ENCODE peak calls at places on chromosomes 11 and 22, in four cellular contexts. One of them, this sample, is unnamed.
A peak's percentile ranks its signal among the peaks of the same experiment; 100 is the strongest.

GRCh38 chr11:134511255-134511654 is 99.2 kb upstream of the B3GAT1 start:
- DNase-seq in AG10803: no peak
- DNase-seq in choroid plexus epithelial cell: no peak
- DNase-seq in cardiac muscle cell: no peak
- DNase-seq in this sample: no peak

GRCh38 chr11:123521930-123522329 is 91.9 kb downstream of the GRAMD1B start:
- DNase-seq in AG10803: no peak
- DNase-seq in choroid plexus epithelial cell: no peak
- DNase-seq in cardiac muscle cell: no peak
- DNase-seq in this sample: no peak

GRCh38 chr11:116986521-116987105 is 111.6 kb downstream of the SIK3 start:
- DNase-seq in AG10803: peak; percentile 89
- DNase-seq in choroid plexus epithelial cell: peak; percentile 65
- DNase-seq in cardiac muscle cell: peak; percentile 60
- DNase-seq in this sample: peak; percentile 73

GRCh38 chr22:31278643-31279326 is 13.5 kb downstream of the PIK3IP1 start:
- DNase-seq in AG10803: no peak
- DNase-seq in choroid plexus epithelial cell: peak; percentile 58
- DNase-seq in cardiac muscle cell: no peak
- DNase-seq in this sample: no peak

GRCh38 chr22:38942702-38943101 is 14.7 kb upstream of the APOBEC3A start:
- DNase-seq in AG10803: no peak
- DNase-seq in choroid plexus epithelial cell: no peak
- DNase-seq in cardiac muscle cell: no peak
- DNase-seq in this sample: no peak

GRCh38 chr11:1633864-1634263 is 4.3 kb downstream of the KRTAP5-5 start:
- DNase-seq in AG10803: no peak
- DNase-seq in choroid plexus epithelial cell: no peak
- DNase-seq in cardiac muscle cell: no peak
- DNase-seq in this sample: no peak

GRCh38 chr11:1202154-1202775 is 20.6 kb upstream of the MUC5B start:
- DNase-seq in AG10803: no peak
- DNase-seq in choroid plexus epithelial cell: no peak
- DNase-seq in cardiac muscle cell: peak; percentile 14
- DNase-seq in this sample: no peak

GRCh38 chr11:30422828-30423648 is 100.1 kb downstream of the ARL14EP start:
- DNase-seq in AG10803: no peak
- DNase-seq in choroid plexus epithelial cell: no peak
- DNase-seq in cardiac muscle cell: no peak
- DNase-seq in this sample: no peak

GRCh38 chr11:16816358-16817270 is 78.2 kb downstream of the C11orf58 start:
- DNase-seq in AG10803: no peak
- DNase-seq in choroid plexus epithelial cell: no peak
- DNase-seq in cardiac muscle cell: no peak
- DNase-seq in this sample: no peak

DNA sequence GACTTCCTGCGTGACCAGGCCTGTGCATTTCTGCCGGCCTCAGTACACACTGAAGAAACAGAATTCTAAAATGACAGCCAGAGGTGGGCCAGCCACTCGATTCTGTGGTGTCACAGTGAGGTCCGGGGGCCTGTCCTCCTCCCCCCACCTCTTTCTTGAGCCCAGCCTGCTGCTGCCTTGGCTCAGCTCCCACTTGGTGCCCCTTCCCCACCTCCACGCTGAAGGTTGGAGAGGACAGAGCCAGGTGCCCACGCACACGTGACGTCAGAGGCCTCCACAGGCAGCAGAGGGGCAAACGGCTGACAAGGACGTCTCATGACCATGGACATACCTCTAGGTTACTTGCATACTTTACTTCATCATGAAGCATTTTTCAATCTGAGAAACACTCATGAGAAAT is 78.0 kb upstream of the SHANK2 start:
- DNase-seq in AG10803: no peak
- DNase-seq in choroid plexus epithelial cell: no peak
- DNase-seq in cardiac muscle cell: no peak
- DNase-seq in this sample: no peak
- H3K4me3 ChIP-seq in AG10803: no peak overlapping the region
- H3K4me3 ChIP-seq in choroid plexus epithelial cell: no peak overlapping the region
- H3K4me3 ChIP-seq in cardiac muscle cell: no peak overlapping the region
- H3K4me3 ChIP-seq in this sample: no peak overlapping the region

DNA sequence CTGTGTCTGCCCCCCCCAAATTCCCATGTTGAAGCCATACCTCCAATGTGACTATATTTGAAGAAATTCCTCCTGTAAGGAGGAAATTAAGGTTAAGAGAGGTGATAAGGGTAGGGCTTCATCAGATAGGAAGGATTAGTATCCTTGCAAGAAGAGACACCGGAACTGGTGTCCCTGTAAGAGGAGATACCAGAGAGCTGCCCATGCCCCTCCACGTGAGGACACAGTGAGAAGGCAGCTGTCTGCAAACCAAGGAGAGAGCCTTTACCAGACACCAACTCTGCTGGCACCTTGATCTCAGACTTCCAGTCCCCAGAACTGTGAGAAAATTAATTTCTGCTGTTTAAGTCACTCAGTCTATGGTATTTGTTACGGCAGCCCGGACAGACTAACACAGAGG is 109.3 kb downstream of the ARFGAP2 start:
- DNase-seq in AG10803: no peak
- DNase-seq in choroid plexus epithelial cell: peak; percentile 6
- DNase-seq in cardiac muscle cell: no peak
- DNase-seq in this sample: no peak
- TF ChIP-seq CTCF in AG10803: no peak
- TF ChIP-seq CTCF in choroid plexus epithelial cell: no peak
- TF ChIP-seq CTCF in cardiac muscle cell: no peak
- TF ChIP-seq CTCF in this sample: no peak

DNA sequence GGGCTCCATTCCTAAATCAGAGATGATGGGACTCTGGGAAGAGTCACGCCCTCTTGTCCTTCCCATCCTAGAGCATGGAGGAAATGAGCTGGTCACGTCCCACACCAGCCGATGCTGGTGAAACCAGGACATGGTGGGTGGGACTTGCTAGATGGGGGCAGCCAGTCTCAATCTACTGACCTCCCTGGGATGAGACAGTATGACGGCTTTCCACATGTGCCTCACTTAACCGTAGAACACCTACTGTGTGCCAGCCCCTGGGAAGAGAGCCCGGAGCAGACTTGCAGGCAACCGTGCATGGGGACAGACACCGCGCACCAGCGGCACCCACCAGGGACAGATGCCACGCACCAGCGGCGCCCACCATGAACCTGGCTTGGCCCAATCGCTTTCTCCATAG is 3.8 kb downstream of the OSBPL5 start:
- DNase-seq in AG10803: peak; percentile 38
- DNase-seq in choroid plexus epithelial cell: no peak
- DNase-seq in cardiac muscle cell: no peak
- DNase-seq in this sample: no peak
- H3K4me3 ChIP-seq in AG10803: peak overlapping the region; percentile 68
- H3K4me3 ChIP-seq in choroid plexus epithelial cell: no peak overlapping the region
- H3K4me3 ChIP-seq in cardiac muscle cell: no peak overlapping the region
- H3K4me3 ChIP-seq in this sample: peak overlapping the region; percentile 67

GRCh38 chr22:45515678-45516077 is 13.0 kb downstream of the FBLN1 start:
- DNase-seq in AG10803: no peak
- DNase-seq in choroid plexus epithelial cell: peak; percentile 39
- DNase-seq in cardiac muscle cell: no peak
- DNase-seq in this sample: no peak

GRCh38 chr22:45521178-45521577 is 18.5 kb downstream of the FBLN1 start:
- DNase-seq in AG10803: no peak
- DNase-seq in choroid plexus epithelial cell: no peak
- DNase-seq in cardiac muscle cell: no peak
- DNase-seq in this sample: no peak

GRCh38 chr22:45518580-45518991 is 15.9 kb downstream of the FBLN1 start:
- DNase-seq in AG10803: peak; percentile 78
- DNase-seq in choroid plexus epithelial cell: no peak
- DNase-seq in cardiac muscle cell: no peak
- DNase-seq in this sample: no peak

GRCh38 chr22:45516163-45516562 is 13.5 kb downstream of the FBLN1 start:
- DNase-seq in AG10803: no peak
- DNase-seq in choroid plexus epithelial cell: peak; percentile 63
- DNase-seq in cardiac muscle cell: no peak
- DNase-seq in this sample: peak; percentile 78

DNA sequence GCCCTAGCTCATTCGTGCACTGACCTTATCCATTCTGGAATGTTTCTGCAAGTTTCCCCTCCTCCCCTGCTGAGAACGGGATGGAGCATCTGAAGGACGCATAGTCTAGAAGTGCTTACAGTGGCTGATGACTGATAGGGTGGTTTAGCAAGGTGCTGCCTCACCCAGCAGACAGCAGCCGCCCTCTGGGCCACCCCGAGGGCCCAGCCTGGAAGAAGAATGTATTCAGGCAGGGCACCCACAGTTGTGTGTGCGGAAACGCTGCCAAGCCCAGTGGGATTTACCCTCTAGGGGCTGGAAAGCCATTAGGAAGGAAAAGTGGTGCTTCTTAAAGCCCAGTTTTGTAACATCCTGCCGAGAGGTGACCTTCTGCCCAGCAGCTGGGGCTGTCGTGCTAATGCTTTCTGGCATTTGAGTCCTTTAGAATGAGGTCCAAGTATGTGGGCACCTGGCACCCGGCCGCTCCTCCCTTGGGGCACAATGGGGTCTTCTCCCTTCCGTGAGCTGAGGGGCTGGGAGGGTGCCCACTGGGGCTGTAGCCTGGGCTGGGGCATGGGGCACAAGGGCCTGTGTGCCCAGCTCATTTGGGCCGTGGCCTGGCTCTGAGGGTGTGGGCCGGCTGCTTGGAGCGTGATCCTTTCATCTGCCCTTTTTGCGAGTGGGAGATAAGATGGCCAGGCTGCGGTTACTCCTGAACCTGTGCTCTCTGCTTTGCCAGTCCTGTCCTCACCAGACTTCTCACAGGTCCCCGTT is 14.4 kb downstream of the FBLN1 start:
- DNase-seq in AG10803: peak; percentile 82
- DNase-seq in choroid plexus epithelial cell: peak; percentile 77
- DNase-seq in cardiac muscle cell: peak; percentile 42
- DNase-seq in this sample: peak; percentile 81
- TF ChIP-seq CTCF in AG10803: no peak
- TF ChIP-seq CTCF in choroid plexus epithelial cell: no peak
- TF ChIP-seq CTCF in cardiac muscle cell: no peak
- TF ChIP-seq CTCF in this sample: no peak

GRCh38 chr11:75152090-75152489 is 1.2 kb downstream of the SLCO2B1 start:
- DNase-seq in AG10803: no peak
- DNase-seq in choroid plexus epithelial cell: no peak
- DNase-seq in cardiac muscle cell: no peak
- DNase-seq in this sample: no peak
- H3K4me3 ChIP-seq in AG10803: no peak overlapping the region
- H3K4me3 ChIP-seq in choroid plexus epithelial cell: no peak overlapping the region
- H3K4me3 ChIP-seq in cardiac muscle cell: no peak overlapping the region
- H3K4me3 ChIP-seq in this sample: no peak overlapping the region

GRCh38 chr11:59866397-59866796 is at the start of gene TCN1:
- DNase-seq in AG10803: no peak
- DNase-seq in choroid plexus epithelial cell: no peak
- DNase-seq in cardiac muscle cell: peak; percentile 3
- DNase-seq in this sample: no peak
- TF ChIP-seq CTCF in AG10803: no peak
- TF ChIP-seq CTCF in choroid plexus epithelial cell: no peak
- TF ChIP-seq CTCF in cardiac muscle cell: no peak
- TF ChIP-seq CTCF in this sample: no peak

DNA sequence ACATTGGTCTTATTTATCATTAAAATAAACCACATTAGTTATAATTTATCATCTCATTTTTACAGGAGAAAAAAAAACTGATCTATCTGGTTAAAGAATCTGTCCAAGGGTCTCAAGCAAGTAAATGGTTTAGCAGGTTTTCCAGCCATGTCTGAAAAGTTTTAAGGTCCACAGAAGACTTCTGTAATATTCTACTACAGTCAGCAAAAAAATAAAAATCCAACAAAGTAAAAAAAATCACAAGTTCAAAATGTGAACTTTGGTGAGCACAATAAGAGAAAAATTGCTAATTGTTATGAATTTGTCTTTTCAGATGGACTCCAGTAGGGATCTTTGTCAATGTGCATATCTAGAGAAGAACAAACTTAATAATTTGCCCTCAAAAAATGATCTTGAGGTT is 1.3 kb downstream of the OR52E4 start:
- DNase-seq in AG10803: no peak
- DNase-seq in choroid plexus epithelial cell: no peak
- DNase-seq in cardiac muscle cell: no peak
- DNase-seq in this sample: no peak
- H3K4me3 ChIP-seq in AG10803: no peak overlapping the region
- H3K4me3 ChIP-seq in choroid plexus epithelial cell: no peak overlapping the region
- H3K4me3 ChIP-seq in cardiac muscle cell: no peak overlapping the region
- H3K4me3 ChIP-seq in this sample: no peak overlapping the region

DNA sequence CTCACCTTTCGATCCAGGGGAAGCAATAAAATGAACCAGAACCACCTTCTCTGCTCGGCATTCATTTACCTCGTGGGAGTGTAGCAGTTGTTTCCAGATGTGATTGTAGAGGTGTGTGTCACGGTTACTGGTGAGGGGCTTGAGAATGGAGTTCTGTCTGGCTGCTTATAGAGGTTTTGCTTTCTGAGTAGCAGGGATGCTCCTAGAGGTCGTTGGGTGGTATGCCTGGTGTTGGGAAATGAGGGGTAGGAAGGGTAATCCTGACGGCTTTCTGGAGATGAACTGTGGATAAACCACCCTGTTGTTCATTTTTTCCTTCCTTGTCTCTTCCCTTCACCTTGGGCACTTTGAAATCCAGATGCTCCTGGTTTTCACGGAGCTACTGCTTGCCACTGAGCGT is 8.1 kb downstream of the TEAD1 start:
- DNase-seq in AG10803: no peak
- DNase-seq in choroid plexus epithelial cell: no peak
- DNase-seq in cardiac muscle cell: no peak
- DNase-seq in this sample: no peak
- TF ChIP-seq CTCF in AG10803: no peak
- TF ChIP-seq CTCF in choroid plexus epithelial cell: no peak
- TF ChIP-seq CTCF in cardiac muscle cell: no peak
- TF ChIP-seq CTCF in this sample: peak; percentile 11

DNA sequence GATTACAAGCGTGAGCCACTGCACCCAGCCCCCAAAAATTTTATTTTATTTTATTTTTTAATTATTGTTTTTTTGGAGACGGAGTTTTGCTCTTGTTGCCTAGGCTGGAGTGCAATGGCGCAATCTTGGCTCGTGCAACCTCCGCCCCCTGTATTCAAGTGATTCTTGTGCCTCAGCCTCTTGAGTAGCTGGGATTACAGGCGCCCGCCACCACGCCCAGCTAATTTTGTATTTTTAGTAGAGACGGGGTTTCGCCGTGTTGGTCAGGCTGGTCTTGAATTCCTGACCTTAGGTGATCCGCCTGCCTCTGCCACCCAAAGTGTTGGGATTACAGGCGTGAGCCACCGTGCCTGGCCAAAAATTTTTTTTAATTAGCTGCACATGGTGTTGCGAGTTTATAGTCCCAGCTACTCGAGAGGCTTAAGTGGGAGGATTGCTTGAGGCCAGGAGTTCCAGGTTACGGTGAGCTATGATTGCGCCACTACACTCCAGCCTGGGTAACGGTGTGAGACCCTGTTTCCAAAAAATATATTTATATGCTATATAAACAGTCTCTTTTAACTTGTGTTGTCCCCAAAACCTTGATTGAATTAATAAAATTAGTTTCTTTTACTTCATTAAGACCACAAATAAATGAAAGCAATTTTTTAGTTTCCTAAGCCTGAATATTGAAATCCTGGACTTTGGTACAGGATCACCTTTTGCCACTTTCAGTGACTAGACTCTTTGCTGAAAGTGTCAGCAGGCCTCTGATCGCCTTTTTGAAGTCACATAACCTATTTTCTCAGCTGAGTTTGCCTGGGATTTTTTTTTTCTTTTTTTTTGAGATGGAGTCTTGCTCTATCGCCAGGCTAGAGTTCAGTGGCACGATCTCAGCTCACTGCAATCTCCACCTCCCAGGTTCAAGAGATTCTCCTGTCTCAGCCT is 16.2 kb downstream of the ATG13 start:
- DNase-seq in AG10803: no peak
- DNase-seq in choroid plexus epithelial cell: no peak
- DNase-seq in cardiac muscle cell: no peak
- DNase-seq in this sample: no peak
- H3K4me3 ChIP-seq in AG10803: no peak overlapping the region
- H3K4me3 ChIP-seq in choroid plexus epithelial cell: no peak overlapping the region
- H3K4me3 ChIP-seq in cardiac muscle cell: no peak overlapping the region
- H3K4me3 ChIP-seq in this sample: no peak overlapping the region

GRCh38 chr22:49784987-49785614 is 42.6 kb downstream of the BRD1 start:
- DNase-seq in AG10803: no peak
- DNase-seq in choroid plexus epithelial cell: no peak
- DNase-seq in cardiac muscle cell: no peak
- DNase-seq in this sample: no peak
- TF ChIP-seq CTCF in AG10803: no peak
- TF ChIP-seq CTCF in choroid plexus epithelial cell: no peak
- TF ChIP-seq CTCF in cardiac muscle cell: no peak
- TF ChIP-seq CTCF in this sample: no peak